ENCODE peak calls at places on chromosomes 3 and 15, in five cellular contexts. F is cardiac muscle cell, L is nephron progenitor cell, Z is lower lobe of right lung, T is kidney epithelial cell. G is an unnamed sample.
A peak's percentile ranks its signal among the peaks of the same experiment; 100 is the strongest.

GRCh38 chr3:105728913-105729312 is 139.9 kb downstream of the CBLB start:
- DNase-seq in L (no peak), Z (no peak), F (no peak), T (no peak), G (no peak)

GRCh38 chr15:28936081-28936480 is 50.3 kb downstream of the APBA2 start:
- DNase-seq in F (no peak), L (no peak), Z (no peak), T (no peak), G (peak; percentile 0)

GRCh38 chr3:12618426-12618825 is 45.5 kb downstream of the RAF1 start:
- DNase-seq in Z (no peak), T (no peak), F (no peak), L (no peak), G (no peak)

GRCh38 chr3:34046154-34046553 is 247.7 kb downstream of the PDCD6IP start:
- DNase-seq in T (no peak), Z (no peak), F (no peak), L (no peak), G (no peak)

GRCh38 chr3:58419782-58420512 is 13.7 kb downstream of the PDHB start:
- DNase-seq in F (peak; percentile 42), T (no peak), Z (no peak), L (no peak), G (no peak)

GRCh38 chr3:2837233-2837632 is 272.9 kb downstream of the IL5RA start:
- DNase-seq in Z (no peak), T (no peak), L (no peak), F (no peak), G (no peak)

GRCh38 chr3:145578465-145578864 is 582.5 kb downstream of the PLOD2 start:
- DNase-seq in L (no peak), T (no peak), F (no peak), Z (no peak), G (no peak)

GRCh38 chr3:29311805-29312204 is 30.9 kb downstream of the RBMS3 start:
- DNase-seq in Z (no peak), T (no peak), L (no peak), F (no peak), G (no peak)

GRCh38 chr15:96699871-96700401 is 369.4 kb downstream of the NR2F2 start:
- DNase-seq in F (no peak), L (no peak), Z (no peak), T (no peak), G (no peak)

GRCh38 chr3:111321786-111322185 is 220.2 kb upstream of the CD96 start:
- DNase-seq in L (no peak), F (no peak), T (no peak), Z (no peak), G (no peak)

GRCh38 chr3:30607032-30607833 is 832 bp downstream of the TGFBR2 start:
- DNase-seq in T (no peak), L (peak; percentile 54), Z (peak; percentile 88), F (peak; percentile 69), G (peak; percentile 78)

GRCh38 chr3:194521514-194522260 is 34.9 kb upstream of the ATP13A3 start:
- DNase-seq in L (no peak), F (peak; percentile 86), T (no peak), Z (no peak), G (no peak)

GRCh38 chr3:45677045-45677436 is 12.2 kb upstream of the SACM1L start:
- DNase-seq in Z (no peak), T (peak; percentile 67), F (peak; percentile 77), L (no peak), G (peak; percentile 72)

GRCh38 chr3:87901141-87901540 is 157.7 kb downstream of the CGGBP1 start:
- DNase-seq in L (no peak), Z (no peak), F (no peak), T (no peak), G (no peak)

GRCh38 chr3:54987719-54988118 is 59.9 kb upstream of the LRTM1 start:
- DNase-seq in Z (no peak), L (no peak), T (no peak), F (no peak), G (no peak)
- TF ChIP-seq CTCF in Z (no peak), L (no peak), T (no peak), F (no peak), G (no peak)

DNA sequence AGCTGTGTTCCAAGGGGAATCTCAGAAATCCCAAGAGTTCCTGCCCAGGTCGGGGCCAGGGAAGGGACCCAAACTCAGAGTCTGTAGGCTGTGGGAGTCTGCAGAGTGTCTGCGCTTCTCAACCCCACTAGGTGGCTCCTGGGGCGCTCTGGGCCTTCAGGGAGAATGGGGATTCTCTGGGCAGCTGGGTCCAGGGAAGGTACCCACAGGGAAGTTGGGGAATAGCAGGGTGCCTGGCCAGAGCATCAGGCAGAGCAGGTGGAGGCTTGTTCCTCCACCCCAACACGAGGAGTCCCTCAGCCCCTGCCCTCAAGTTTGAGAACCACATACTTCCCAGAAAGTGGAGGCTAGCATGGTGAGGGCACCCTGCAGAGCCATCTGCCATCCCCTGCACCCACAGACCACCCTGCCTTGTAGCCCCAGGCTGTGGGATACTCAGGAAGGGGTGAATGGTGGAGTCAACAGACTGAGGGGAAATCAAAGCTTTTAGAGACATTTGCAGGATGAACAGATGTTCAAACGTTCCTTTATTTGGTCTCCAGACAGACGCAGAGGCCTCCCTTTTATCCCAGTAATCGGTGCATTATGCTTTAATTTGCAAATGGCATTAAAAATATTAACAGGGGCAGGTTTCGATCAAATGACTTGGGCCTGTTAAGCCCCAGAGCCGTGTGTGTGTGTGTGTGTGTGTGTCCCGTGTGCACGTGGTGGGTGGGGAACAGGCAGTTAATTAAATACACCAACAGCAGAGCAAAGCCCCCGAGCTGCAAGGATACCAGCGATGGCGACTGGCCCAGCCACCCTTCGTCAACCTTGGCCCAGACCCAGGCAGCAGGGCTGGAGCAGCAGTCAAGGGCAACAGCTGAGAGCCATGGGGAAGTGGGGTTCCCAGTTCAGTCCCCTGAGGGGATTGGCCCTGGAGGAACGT is 57.7 kb downstream of the DNAJB8 start:
- DNase-seq in L (no peak), T (no peak), Z (no peak), F (no peak), G (no peak)
- TF ChIP-seq CTCF in L (no peak), T (no peak), Z (no peak), F (no peak), G (no peak)

GRCh38 chr3:122947621-122948202 is 79.9 kb downstream of the SEMA5B start:
- DNase-seq in F (peak; percentile 78), L (no peak), Z (no peak), T (no peak), G (no peak)

GRCh38 chr3:122947086-122947611 is 80.4 kb downstream of the SEMA5B start:
- DNase-seq in Z (no peak), T (no peak), L (no peak), F (no peak), G (no peak)

GRCh38 chr3:122946185-122946584 is 81.4 kb downstream of the SEMA5B start:
- DNase-seq in Z (no peak), L (no peak), T (no peak), F (no peak), G (no peak)

GRCh38 chr3:122945230-122945629 is 82.3 kb downstream of the SEMA5B start:
- DNase-seq in F (no peak), T (no peak), Z (no peak), L (no peak), G (no peak)

DNA sequence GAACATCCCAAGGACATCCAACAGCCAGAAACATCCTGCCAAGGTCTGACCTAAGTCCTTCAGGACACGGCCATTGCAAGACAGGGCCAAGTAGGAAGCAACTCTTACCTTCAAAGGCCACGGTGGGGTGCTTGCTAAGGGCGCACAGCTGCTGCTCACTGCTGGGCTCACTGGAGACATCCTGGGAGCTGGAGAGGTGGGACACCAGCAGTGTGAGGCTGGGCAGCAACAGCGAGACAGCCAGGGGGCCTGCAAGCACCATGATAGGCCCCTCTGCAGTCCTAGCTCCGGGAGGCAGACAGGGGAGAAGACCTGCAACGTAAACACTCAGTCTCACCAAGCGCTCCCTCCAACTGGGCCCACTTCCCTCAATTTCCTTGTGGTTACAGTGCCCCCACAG is 79.2 kb downstream of the SEMA5B start:
- DNase-seq in T (no peak), Z (no peak), F (no peak), L (peak; percentile 16), G (no peak)
- TF ChIP-seq CTCF in T (no peak), Z (no peak), F (peak; percentile 13), L (no peak), G (no peak)

GRCh38 chr3:172329070-172329469 is 119.2 kb downstream of the GHSR start:
- DNase-seq in T (no peak), Z (no peak), F (no peak), L (no peak), G (no peak)
- TF ChIP-seq CTCF in T (no peak), Z (no peak), F (peak; percentile 24), L (peak; percentile 22), G (no peak)